ENCODE peak calls at places on chromosomes 11 and 22, in ten cellular contexts. T is colonic mucosa; R is left lung; W is pancreas; I is right lobe of liver; X is HL-60; H is CD8-positive, alpha-beta memory T cell; C is aorta; V is neural progenitor cell; E is CD4-positive, CD25-positive, alpha-beta regulatory T cell. D is an unnamed sample.

GRCh38 chr11:127993788-127994187 is 593.6 kb downstream of the ETS1 start:
- DNase-seq in T (no peak), R (no peak), W (no peak), I (no peak), X (no peak), H (no peak), C (no peak), V (peak), E (no peak), D (no peak)

GRCh38 chr22:23285734-23286133 is 105.4 kb downstream of the BCR start:
- DNase-seq in T (no peak), R (no peak), W (no peak), I (no peak), X (no peak), H (no peak), C (no peak), V (no peak), E (no peak), D (no peak)

GRCh38 chr11:122100222-122101080 is 15.6 kb downstream of the BLID start:
- DNase-seq in T (peak), R (no peak), W (peak), I (no peak), X (no peak), H (no peak), C (peak), V (peak), E (no peak), D (peak)

GRCh38 chr22:42617155-42617983 is 2.7 kb upstream of the POLDIP3 start:
- DNase-seq in T (no peak), R (no peak), W (peak), I (no peak), X (no peak), H (no peak), C (no peak), V (no peak), E (no peak), D (no peak)

GRCh38 chr22:39724390-39724789 is 153.8 kb downstream of the CACNA1I start:
- DNase-seq in T (no peak), R (no peak), W (no peak), I (no peak), X (no peak), H (no peak), C (no peak), V (no peak), E (no peak), D (no peak)

GRCh38 chr11:77967121-77967520 is 27.3 kb downstream of the INTS4 start:
- DNase-seq in T (no peak), R (no peak), W (no peak), I (no peak), X (no peak), H (no peak), C (no peak), V (no peak), E (no peak), D (no peak)

GRCh38 chr11:86743223-86744118 is 56.9 kb upstream of the PRSS23 start:
- DNase-seq in T (peak), R (no peak), W (no peak), I (no peak), X (no peak), H (no peak), C (peak), V (no peak), E (no peak), D (peak)

GRCh38 chr11:130474637-130475400 is 26.4 kb downstream of the ADAMTS15 start:
- DNase-seq in T (no peak), R (no peak), W (no peak), I (no peak), X (no peak), H (no peak), C (no peak), V (no peak), E (no peak), D (no peak)

GRCh38 chr22:25700996-25701815 is 40.8 kb upstream of the MYO18B start:
- DNase-seq in T (no peak), R (no peak), W (no peak), I (no peak), X (no peak), H (no peak), C (no peak), V (peak), E (no peak), D (no peak)

GRCh38 chr11:117835576-117835975 is 11.0 kb upstream of the FXYD2 start:
- DNase-seq in T (no peak), R (peak), W (no peak), I (no peak), X (no peak), H (peak), C (peak), V (no peak), E (no peak), D (no peak)

GRCh38 chr22:25362883-25363240 is 143.4 kb downstream of the CRYBB2 start:
- DNase-seq in T (no peak), R (no peak), W (no peak), I (peak), X (no peak), H (no peak), C (peak), V (no peak), E (no peak), D (no peak)

GRCh38 chr11:57150454-57150917 is 31.3 kb upstream of the LRRC55 start:
- DNase-seq in T (no peak), R (no peak), W (no peak), I (no peak), X (no peak), H (no peak), C (no peak), V (no peak), E (no peak), D (no peak)

GRCh38 chr22:36486619-36487384 is 5.4 kb upstream of the TXN2 start:
- DNase-seq in T (peak), R (peak), W (no peak), I (no peak), X (peak), H (peak), C (no peak), V (peak), E (peak), D (no peak)

GRCh38 chr11:35014352-35014751 is 97.9 kb downstream of the PDHX start:
- DNase-seq in T (no peak), R (no peak), W (no peak), I (no peak), X (no peak), H (no peak), C (no peak), V (no peak), E (no peak), D (peak)

GRCh38 chr22:47029244-47030001 is 267.0 kb downstream of the TBC1D22A start:
- DNase-seq in T (no peak), R (no peak), W (peak), I (no peak), X (no peak), H (peak), C (peak), V (no peak), E (no peak), D (no peak)

GRCh38 chr11:72222907-72223614 is 1.5 kb upstream of the INPPL1 start:
- DNase-seq in T (peak), R (peak), W (peak), I (peak), X (peak), H (peak), C (peak), V (peak), E (peak), D (peak)

GRCh38 chr11:66727282-66727882 is 1.6 kb downstream of the SPTBN2 start:
- DNase-seq in T (no peak), R (peak), W (no peak), I (peak), X (peak), H (no peak), C (no peak), V (peak), E (peak), D (no peak)

GRCh38 chr11:9847636-9848035 is 183.8 kb downstream of the SWAP70 start:
- DNase-seq in T (no peak), R (no peak), W (no peak), I (no peak), X (no peak), H (no peak), C (no peak), V (no peak), E (no peak), D (no peak)

GRCh38 chr11:128518493-128519207 is 68.7 kb downstream of the ETS1 start:
- DNase-seq in T (no peak), R (no peak), W (no peak), I (no peak), X (no peak), H (no peak), C (no peak), V (no peak), E (no peak), D (no peak)

GRCh38 chr22:30279389-30279788 is 9.9 kb downstream of the CASTOR1 start:
- DNase-seq in T (no peak), R (peak), W (peak), I (no peak), X (peak), H (no peak), C (no peak), V (no peak), E (no peak), D (no peak)

GRCh38 chr22:48778308-48779195 is 1049.1 kb downstream of the BRD1 start:
- DNase-seq in T (no peak), R (no peak), W (no peak), I (no peak), X (no peak), H (no peak), C (peak), V (no peak), E (no peak), D (no peak)

GRCh38 chr11:61309739-61310138 is 14.6 kb upstream of the VWCE start:
- DNase-seq in T (no peak), R (no peak), W (no peak), I (no peak), X (no peak), H (no peak), C (no peak), V (no peak), E (no peak), D (no peak)

GRCh38 chr11:69983571-69983877 is 94.6 kb upstream of the ANO1 start:
- DNase-seq in T (no peak), R (no peak), W (no peak), I (no peak), X (no peak), H (no peak), C (no peak), V (no peak), E (no peak), D (no peak)

GRCh38 chr11:2409026-2409553 is 8.5 kb downstream of the TSSC4 start:
- DNase-seq in T (no peak), R (no peak), W (no peak), I (no peak), X (no peak), H (no peak), C (no peak), V (no peak), E (no peak), D (no peak)

GRCh38 chr11:121456816-121457431 is 4.2 kb upstream of the SORL1-AS1 start:
- DNase-seq in T (no peak), R (no peak), W (no peak), I (no peak), X (no peak), H (no peak), C (no peak), V (no peak), E (no peak), D (no peak)

GRCh38 chr11:64378335-64378884 is 19.4 kb downstream of the RPS6KA4 start:
- DNase-seq in T (no peak), R (no peak), W (peak), I (no peak), X (no peak), H (no peak), C (no peak), V (no peak), E (no peak), D (no peak)

GRCh38 chr22:23218867-23219251 is 38.5 kb downstream of the BCR start:
- DNase-seq in T (peak), R (peak), W (peak), I (no peak), X (peak), H (no peak), C (no peak), V (peak), E (no peak), D (no peak)

GRCh38 chr22:47564158-47564450 is 801.7 kb downstream of the TBC1D22A start:
- DNase-seq in T (no peak), R (no peak), W (no peak), I (no peak), X (no peak), H (no peak), C (no peak), V (no peak), E (no peak), D (no peak)

GRCh38 chr22:27407369-27407985 is 394.1 kb downstream of the MN1 start:
- DNase-seq in T (no peak), R (no peak), W (no peak), I (no peak), X (no peak), H (no peak), C (no peak), V (no peak), E (no peak), D (no peak)

GRCh38 chr11:110069158-110069737 is 23.9 kb upstream of the ZC3H12C start:
- DNase-seq in T (peak), R (no peak), W (no peak), I (peak), X (peak), H (no peak), C (no peak), V (no peak), E (no peak), D (no peak)

GRCh38 chr11:130629039-130629438 is 180.6 kb downstream of the ADAMTS15 start:
- DNase-seq in T (no peak), R (no peak), W (no peak), I (no peak), X (no peak), H (no peak), C (no peak), V (no peak), E (no peak), D (no peak)

DNA sequence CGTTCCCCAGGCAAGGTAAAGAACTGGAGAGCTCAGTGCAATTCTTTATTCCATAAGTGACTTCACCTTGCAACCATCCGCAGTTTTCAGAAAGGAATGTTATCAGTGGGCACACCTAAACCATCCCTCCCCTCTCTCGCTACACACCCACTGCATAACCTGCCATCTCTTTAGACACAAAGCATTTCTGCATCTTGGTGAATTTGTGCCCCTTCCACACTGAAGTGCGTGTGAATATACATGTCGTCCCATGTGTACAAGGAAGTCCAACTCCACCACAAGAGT is 45.2 kb downstream of the AMOTL1 start:
- DNase-seq in T (no peak), R (no peak), W (no peak), I (no peak), X (no peak), H (no peak), C (no peak), V (no peak), E (no peak), D (no peak)
- H3K27ac ChIP-seq in T (no peak), R (no peak), W (no peak), I (peak), X (no peak), H (no peak), C (no peak), V (no peak), E (no peak), D (peak)

GRCh38 chr11:978073-978720 is 52.5 kb downstream of the AP2A2 start:
- DNase-seq in T (no peak), R (no peak), W (no peak), I (no peak), X (no peak), H (no peak), C (no peak), V (no peak), E (no peak), D (no peak)
- H3K27ac ChIP-seq in T (no peak), R (no peak), W (no peak), I (no peak), X (no peak), H (no peak), C (no peak), V (no peak), E (no peak), D (no peak)

DNA sequence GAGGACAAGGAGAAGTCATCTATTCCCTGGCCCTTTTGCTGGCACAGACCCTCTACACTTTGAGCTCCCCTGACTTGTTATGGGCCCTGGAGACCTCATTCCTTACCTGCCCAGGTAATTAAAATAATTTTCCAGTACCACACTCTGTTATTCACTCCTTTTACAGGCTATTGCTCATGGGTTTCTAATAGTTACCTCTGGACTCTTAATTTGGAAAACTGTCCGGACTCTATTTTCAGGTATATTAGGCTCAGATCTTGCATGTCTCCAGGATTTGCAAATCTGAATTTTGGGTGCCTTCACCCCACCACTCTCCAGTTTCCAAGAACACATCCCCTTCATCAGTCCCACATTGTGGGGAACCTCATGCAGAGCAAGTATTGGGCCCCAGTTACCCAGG is 186.8 kb upstream of the SESN3 start:
- DNase-seq in T (no peak), R (no peak), W (no peak), I (no peak), X (no peak), H (no peak), C (no peak), V (no peak), E (no peak), D (no peak)
- H3K27ac ChIP-seq in T (no peak), R (no peak), W (no peak), I (no peak), X (no peak), H (no peak), C (no peak), V (no peak), E (no peak), D (no peak)

DNA sequence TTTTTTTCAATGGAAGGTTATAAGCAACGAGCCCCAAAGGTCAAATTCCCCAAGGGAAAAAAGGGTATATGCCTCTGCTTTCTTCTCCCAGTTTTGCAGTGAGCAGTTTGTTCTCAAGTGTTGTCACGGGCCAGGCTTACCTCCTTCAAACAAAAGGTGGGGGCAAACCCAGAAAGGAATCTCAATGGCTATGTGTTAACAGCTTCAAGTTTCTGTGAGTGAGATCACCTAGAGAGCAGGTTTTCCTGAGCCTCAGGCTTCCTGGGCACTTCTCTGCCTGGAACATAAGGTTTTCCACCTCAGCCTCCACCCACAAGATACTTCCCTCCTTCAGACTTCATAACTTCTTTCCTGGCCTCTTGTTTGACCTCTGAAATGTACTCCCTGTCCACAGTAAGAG is 38.2 kb upstream of the NAV2 start:
- DNase-seq in T (no peak), R (no peak), W (no peak), I (no peak), X (no peak), H (no peak), C (no peak), V (no peak), E (no peak), D (no peak)
- H3K27ac ChIP-seq in T (no peak), R (peak), W (no peak), I (no peak), X (no peak), H (no peak), C (peak), V (no peak), E (no peak), D (no peak)

DNA sequence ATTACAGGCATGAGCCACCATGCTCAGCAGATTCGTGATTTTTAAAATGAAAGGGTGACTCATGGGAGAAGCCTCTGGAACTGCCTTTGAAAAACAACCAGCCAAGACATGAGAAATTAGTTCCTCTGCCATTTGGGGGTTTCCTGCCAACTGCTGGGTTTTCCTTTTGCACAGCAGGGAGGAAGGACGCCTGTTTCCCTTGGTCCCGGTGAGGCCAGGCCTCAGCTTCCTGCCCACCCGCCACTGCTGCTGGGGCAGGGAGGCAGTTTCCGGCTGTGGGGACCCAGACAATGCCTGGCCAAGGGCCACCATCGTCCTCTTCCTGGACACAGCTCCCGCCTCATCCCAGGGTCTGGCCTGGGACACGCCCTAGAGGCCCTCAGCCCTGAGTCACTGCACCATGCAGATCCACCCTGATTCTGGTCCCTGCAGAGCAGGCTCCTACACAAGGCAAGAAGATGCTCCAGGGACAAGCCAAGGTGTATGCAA is 10.2 kb downstream of the PPM1F start:
- DNase-seq in T (peak), R (peak), W (peak), I (peak), X (peak), H (no peak), C (peak), V (no peak), E (no peak), D (peak)
- H3K27ac ChIP-seq in T (peak), R (peak), W (no peak), I (peak), X (peak), H (no peak), C (no peak), V (no peak), E (no peak), D (peak)

D was measured in AG04450.